ENCODE peak calls at places on chromosomes 7 and 10, in five cellular contexts. Q is stomach, C is neuronal stem cell, R is AG04450, W is transverse colon. T is an unnamed sample.

GRCh38 chr10:110857265-110858158 is 14.2 kb upstream of the PDCD4 start:
- DNase-seq in Q (peak), C (no peak), R (peak), W (peak), T (peak)

GRCh38 chr10:6716521-6716920 is 136.4 kb upstream of the PRKCQ start:
- DNase-seq in Q (no peak), C (no peak), R (no peak), W (no peak), T (no peak)

GRCh38 chr7:104482362-104483042 is 154.1 kb downstream of the LHFPL3 start:
- DNase-seq in Q (no peak), C (no peak), R (no peak), W (peak), T (no peak)

GRCh38 chr7:74544706-74545469 is 91.2 kb downstream of the GTF2IRD1 start:
- DNase-seq in Q (peak), C (peak), R (peak), W (peak), T (no peak)

GRCh38 chr7:107597953-107598352 is 17.9 kb downstream of the BCAP29 start:
- DNase-seq in Q (no peak), C (no peak), R (no peak), W (no peak), T (no peak)

GRCh38 chr10:43998021-43998809 is 349.5 kb upstream of the ZNF32 start:
- DNase-seq in Q (no peak), C (no peak), R (no peak), W (no peak), T (no peak)

GRCh38 chr10:127738512-127739424 is 1.8 kb downstream of the FOXI2 start:
- DNase-seq in Q (no peak), C (no peak), R (no peak), W (no peak), T (no peak)

GRCh38 chr7:95011156-95011928 is 103.9 kb downstream of the PPP1R9A start:
- DNase-seq in Q (no peak), C (no peak), R (no peak), W (no peak), T (no peak)

GRCh38 chr10:96365571-96365970 is 6.8 kb upstream of the OPALIN start:
- DNase-seq in Q (no peak), C (no peak), R (no peak), W (no peak), T (no peak)

GRCh38 chr7:43648725-43649406 is 66.0 kb downstream of the STK17A start:
- DNase-seq in Q (no peak), C (no peak), R (peak), W (peak), T (peak)

GRCh38 chr10:107442035-107442505 is 277.6 kb upstream of the SORCS1 start:
- DNase-seq in Q (no peak), C (no peak), R (no peak), W (no peak), T (no peak)

GRCh38 chr7:151648429-151648828 is 128.7 kb upstream of the RHEB start:
- DNase-seq in Q (no peak), C (no peak), R (no peak), W (no peak), T (no peak)

GRCh38 chr7:857661-858060 is 18.7 kb upstream of the GET4 start:
- DNase-seq in Q (no peak), C (no peak), R (no peak), W (no peak), T (no peak)

GRCh38 chr10:128943111-128943510 is 523.9 kb upstream of the MGMT start:
- DNase-seq in Q (no peak), C (no peak), R (no peak), W (no peak), T (no peak)

GRCh38 chr7:23431596-23432284 is 38.6 kb downstream of the IGF2BP3 start:
- DNase-seq in Q (no peak), C (no peak), R (no peak), W (no peak), T (no peak)

GRCh38 chr10:16510843-16511242 is 10.8 kb downstream of the C1QL3 start:
- DNase-seq in Q (no peak), C (no peak), R (no peak), W (no peak), T (no peak)

GRCh38 chr7:134623193-134623592 is 23.5 kb upstream of the BPGM start:
- DNase-seq in Q (no peak), C (no peak), R (no peak), W (no peak), T (peak)

GRCh38 chr7:20574784-20575757 is 40.4 kb upstream of the ABCB5 start:
- DNase-seq in Q (no peak), C (no peak), R (no peak), W (no peak), T (no peak)

GRCh38 chr7:881441-882234 is 5.3 kb downstream of the GET4 start:
- DNase-seq in Q (no peak), C (no peak), R (no peak), W (no peak), T (no peak)

GRCh38 chr7:16025696-16026095 is 339.2 kb upstream of the MEOX2 start:
- DNase-seq in Q (no peak), C (no peak), R (no peak), W (no peak), T (no peak)

GRCh38 chr7:1526271-1526754 is 4.2 kb upstream of the MAFK start:
- DNase-seq in Q (no peak), C (no peak), R (no peak), W (no peak), T (no peak)

GRCh38 chr10:122877264-122877663 is 2.1 kb downstream of the FAM24B start:
- DNase-seq in Q (no peak), C (no peak), R (no peak), W (no peak), T (no peak)

GRCh38 chr10:58384095-58384494 is 1.1 kb upstream of the TFAM start:
- DNase-seq in Q (no peak), C (no peak), R (no peak), W (no peak), T (no peak)

GRCh38 chr10:129593953-129594352 is 126.9 kb downstream of the MGMT start:
- DNase-seq in Q (no peak), C (no peak), R (no peak), W (no peak), T (no peak)

GRCh38 chr10:47452495-47453434 is 31.1 kb downstream of the ANXA8 start:
- DNase-seq in Q (no peak), C (no peak), R (no peak), W (no peak), T (no peak)

GRCh38 chr7:88358534-88358838 is 51.8 kb upstream of the STEAP4 start:
- DNase-seq in Q (no peak), C (no peak), R (no peak), W (no peak), T (no peak)

GRCh38 chr10:128009768-128010167 is 102.9 kb downstream of the PTPRE start:
- DNase-seq in Q (no peak), C (no peak), R (no peak), W (no peak), T (no peak)

GRCh38 chr10:43125881-43126731 is 12.1 kb upstream of the CSGALNACT2 start:
- DNase-seq in Q (peak), C (no peak), R (no peak), W (peak), T (no peak)

GRCh38 chr7:15016315-15016667 is 113.7 kb upstream of the DGKB start:
- DNase-seq in Q (no peak), C (no peak), R (no peak), W (no peak), T (no peak)
- H3K27ac ChIP-seq in Q (no peak), C (no peak), R (no peak), W (no peak), T (peak)

GRCh38 chr7:26397326-26397725 is 105.7 kb downstream of the SNX10 start:
- DNase-seq in Q (no peak), C (no peak), R (no peak), W (no peak), T (no peak)

GRCh38 chr7:26397786-26398435 is 106.2 kb downstream of the SNX10 start:
- DNase-seq in Q (no peak), C (peak), R (no peak), W (peak), T (no peak)

GRCh38 chr7:26398436-26399308 is 107.0 kb downstream of the SNX10 start:
- DNase-seq in Q (peak), C (peak), R (no peak), W (peak), T (peak)

GRCh38 chr7:26399309-26399610 is 107.6 kb downstream of the SNX10 start:
- DNase-seq in Q (peak), C (no peak), R (no peak), W (no peak), T (no peak)

GRCh38 chr7:26399747-26400146 is 108.1 kb downstream of the SNX10 start:
- DNase-seq in Q (no peak), C (no peak), R (no peak), W (no peak), T (no peak)
- H3K27ac ChIP-seq in Q (no peak), C (no peak), R (no peak), W (no peak), T (no peak)

GRCh38 chr10:80538481-80539185 is 931 bp downstream of the SH2D4B start:
- DNase-seq in Q (no peak), C (no peak), R (no peak), W (no peak), T (no peak)
- H3K27ac ChIP-seq in Q (no peak), C (no peak), R (no peak), W (no peak), T (no peak)

GRCh38 chr7:158586499-158587191 is 978 bp downstream of the PTPRN2 start:
- DNase-seq in Q (peak), C (no peak), R (no peak), W (no peak), T (no peak)
- H3K27ac ChIP-seq in Q (peak), C (no peak), R (no peak), W (peak), T (no peak)

DNA sequence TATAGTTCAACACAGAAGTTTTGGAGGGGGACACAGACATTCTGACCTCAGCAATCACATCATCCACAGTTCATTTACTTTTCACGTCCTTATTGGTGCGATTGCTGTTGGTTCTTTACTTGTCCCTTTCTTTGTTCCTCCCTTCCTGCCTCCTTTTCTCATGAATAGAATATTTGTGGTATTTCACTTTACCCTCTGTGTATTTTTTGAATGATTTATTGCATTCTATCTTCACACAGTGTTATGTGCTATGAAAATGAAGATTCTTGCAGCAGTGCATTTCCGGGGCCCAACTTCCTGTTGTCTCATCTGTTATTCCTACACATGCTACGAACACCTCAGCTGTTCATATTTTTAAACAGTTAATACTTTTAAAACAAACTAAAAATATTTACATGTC is 179.6 kb downstream of the ZMYND11 start:
- DNase-seq in Q (no peak), C (no peak), R (no peak), W (no peak), T (no peak)
- H3K27ac ChIP-seq in Q (no peak), C (no peak), R (no peak), W (no peak), T (no peak)

DNA sequence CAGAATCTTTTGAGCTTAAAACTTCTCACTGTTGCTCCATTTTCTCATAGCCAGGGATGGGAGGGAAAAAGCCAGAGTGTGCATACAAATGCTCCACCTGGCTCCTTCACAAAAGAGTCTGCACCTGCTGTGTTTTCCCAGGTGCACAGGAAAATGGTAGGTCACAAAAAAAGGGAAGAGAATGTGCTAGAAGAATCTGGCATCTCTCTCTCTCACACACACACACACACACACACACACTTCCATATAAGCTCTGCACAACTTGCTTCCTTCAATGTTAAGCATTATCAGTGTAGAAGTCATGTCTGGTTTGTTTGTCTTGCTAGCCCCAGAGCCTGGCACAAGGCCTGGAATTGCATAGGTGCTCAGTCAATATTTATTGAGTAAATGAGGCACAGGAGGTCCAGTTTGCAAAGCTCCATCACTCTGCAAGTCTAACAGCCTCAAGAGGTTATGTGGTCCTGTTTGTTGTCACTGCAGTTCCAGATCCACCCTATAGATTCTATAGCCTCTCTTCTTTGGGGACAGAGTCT is 867.3 kb upstream of the AUTS2 start:
- DNase-seq in Q (peak), C (no peak), R (no peak), W (no peak), T (no peak)
- H3K27ac ChIP-seq in Q (no peak), C (no peak), R (no peak), W (no peak), T (no peak)

DNA sequence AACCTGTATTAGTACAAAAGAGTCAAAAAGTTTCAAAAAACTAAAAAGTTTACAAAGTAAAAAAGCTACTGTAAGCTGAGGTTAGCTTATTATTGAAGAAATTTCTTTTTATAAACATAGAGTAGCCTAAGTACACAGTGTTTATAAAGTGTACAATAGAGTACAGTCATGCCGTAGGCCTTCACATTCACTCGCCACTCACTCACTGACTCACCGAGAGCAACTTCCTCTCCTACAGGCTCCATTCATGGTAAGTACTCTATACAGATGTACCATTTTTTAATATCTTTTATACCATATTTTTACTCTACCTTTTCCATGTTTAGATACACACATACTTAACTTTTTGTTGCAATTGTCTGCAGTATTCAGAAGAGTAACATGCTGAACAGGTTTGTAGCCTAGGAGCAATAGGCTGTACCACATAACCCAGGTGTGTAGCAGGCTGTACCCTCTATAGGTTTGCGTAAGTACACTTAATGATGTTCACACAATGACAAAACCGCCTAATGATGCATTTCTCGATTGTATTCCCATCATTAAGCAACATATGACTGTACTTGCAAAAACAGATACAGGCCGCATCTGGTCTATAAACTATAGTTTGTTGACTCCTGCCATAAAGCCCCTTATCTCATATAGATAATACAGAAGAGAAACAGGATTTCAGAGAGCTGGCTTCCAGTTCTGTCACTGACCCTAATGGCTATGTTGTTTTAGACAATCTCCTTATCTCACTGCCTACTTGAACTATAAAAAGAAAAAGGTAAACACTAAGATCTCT is 438.8 kb downstream of the HTR7 start:
- DNase-seq in Q (no peak), C (no peak), R (peak), W (no peak), T (peak)
- H3K27ac ChIP-seq in Q (no peak), C (no peak), R (no peak), W (no peak), T (peak)